ENCODE peak calls at places on chromosomes 3 and 15, in six cellular contexts. S is GM12878, U is uterus, G is IMR-90, D is body of pancreas, H is esophagus squamous epithelium. E is an unnamed sample. For H3K36me3, the result is how much of the 10 kb centered on the place peaks cover.

GRCh38 chr3:48123346-48123745 is 64.9 kb downstream of the CDC25A start:
- DNase-seq in H (no peak), D (no peak), U (no peak), S (no peak), G (no peak), E (no peak)

GRCh38 chr3:11637901-11638668 is 5.6 kb downstream of the VGLL4 start:
- DNase-seq in D (no peak), H (no peak), G (peak), U (no peak), S (no peak), E (no peak)

GRCh38 chr15:52733696-52734255 is 54.6 kb upstream of the ATOSA start:
- DNase-seq in D (no peak), H (no peak), S (no peak), G (no peak), U (no peak), E (no peak)

GRCh38 chr3:100080573-100080972 is 33.7 kb downstream of the FILIP1L start:
- DNase-seq in D (no peak), S (no peak), H (no peak), G (peak), U (no peak), E (no peak)

GRCh38 chr3:57078366-57079220 is 18.1 kb downstream of the SPATA12 start:
- DNase-seq in D (peak), U (peak), H (no peak), S (no peak), G (peak), E (peak)

GRCh38 chr3:60304103-60304502 is 947.1 kb downstream of the FHIT start:
- DNase-seq in S (no peak), U (no peak), D (no peak), G (peak), H (no peak), E (no peak)

GRCh38 chr3:67509471-67510075 is 144.8 kb downstream of the SUCLG2 start:
- DNase-seq in U (no peak), G (peak), S (no peak), H (no peak), D (no peak), E (no peak)

GRCh38 chr3:127574880-127575878 is 15.4 kb downstream of the TPRA1 start:
- DNase-seq in D (peak), S (peak), U (peak), G (peak), H (peak), E (peak)

GRCh38 chr15:74815121-74815933 is 2.7 kb downstream of the LMAN1L start:
- DNase-seq in D (peak), G (no peak), U (no peak), H (no peak), S (no peak), E (no peak)

GRCh38 chr3:23183731-23184130 is 19.4 kb upstream of the UBE2E2 start:
- DNase-seq in U (no peak), S (no peak), D (peak), H (no peak), G (peak), E (no peak)

GRCh38 chr3:68893600-68894239 is 38.6 kb downstream of the TAFA4 start:
- DNase-seq in G (peak), U (no peak), S (no peak), D (no peak), H (no peak), E (no peak)

GRCh38 chr15:52143862-52144261 is 31.3 kb upstream of the BCL2L10 start:
- DNase-seq in S (no peak), G (peak), D (no peak), U (no peak), H (no peak), E (no peak)

GRCh38 chr3:13975686-13976085 is 95.8 kb upstream of the WNT7A start:
- DNase-seq in D (no peak), S (no peak), U (no peak), H (no peak), G (no peak), E (no peak)

GRCh38 chr15:69434679-69435078 is 17.9 kb upstream of the RPLP1 start:
- DNase-seq in U (peak), G (no peak), S (no peak), D (no peak), H (no peak), E (no peak)

GRCh38 chr3:47515864-47516319 is 2.4 kb upstream of the ELP6 start:
- DNase-seq in S (no peak), H (no peak), D (no peak), G (no peak), U (no peak), E (no peak)

GRCh38 chr3:106294121-106294520 is 425.3 kb upstream of the CBLB start:
- DNase-seq in G (no peak), D (no peak), S (no peak), H (no peak), U (no peak), E (no peak)

GRCh38 chr3:156246939-156247725 is 126.8 kb downstream of the KCNAB1 start:
- DNase-seq in U (no peak), S (no peak), D (no peak), H (no peak), G (peak), E (no peak)

GRCh38 chr3:175585898-175586297 is 726.8 kb downstream of the NAALADL2 start:
- DNase-seq in U (no peak), H (no peak), D (no peak), G (peak), S (no peak), E (no peak)

GRCh38 chr15:101059381-101060341 is 140.5 kb downstream of the LRRK1 start:
- DNase-seq in H (no peak), S (no peak), G (no peak), U (no peak), D (no peak), E (no peak)

GRCh38 chr3:152283492-152284381 is 15.0 kb downstream of the MBNL1 start:
- DNase-seq in S (no peak), U (no peak), G (no peak), D (no peak), H (no peak), E (no peak)

GRCh38 chr3:50529996-50530706 is 26.7 kb upstream of the CACNA2D2 start:
- DNase-seq in H (no peak), G (no peak), D (no peak), S (no peak), U (no peak), E (no peak)

GRCh38 chr15:70646169-70646568 is 117.2 kb downstream of the UACA start:
- DNase-seq in H (no peak), U (no peak), G (no peak), S (no peak), D (no peak), E (no peak)

GRCh38 chr15:70087708-70088352 is 9.9 kb downstream of the TLE3 start:
- DNase-seq in G (no peak), D (no peak), S (no peak), U (no peak), H (no peak), E (no peak)

GRCh38 chr3:170869645-170870593 is at the start of gene RPL22L1:
- DNase-seq in S (peak), H (no peak), D (peak), U (peak), G (peak), E (peak)

GRCh38 chr15:63019539-63020109 is 22.9 kb upstream of the TPM1 start:
- DNase-seq in G (peak), D (peak), U (no peak), S (no peak), H (no peak), E (no peak)

GRCh38 chr15:101490408-101490891 is 943 bp upstream of the PCSK6 start:
- DNase-seq in S (no peak), H (no peak), U (no peak), D (no peak), G (no peak), E (no peak)

GRCh38 chr3:135801018-135801417 is 164.5 kb upstream of the PPP2R3A start:
- DNase-seq in S (no peak), H (no peak), D (no peak), U (no peak), G (no peak), E (no peak)

GRCh38 chr3:46065294-46065705 is 38.0 kb upstream of the XCR1 start:
- DNase-seq in S (peak), G (peak), U (no peak), D (no peak), H (no peak), E (peak)

GRCh38 chr15:51647128-51647562 is 24.6 kb upstream of the DMXL2 start:
- DNase-seq in U (no peak), G (peak), H (no peak), S (no peak), D (no peak), E (no peak)

GRCh38 chr3:160434071-160434470 is 15.5 kb downstream of the TRIM59 start:
- DNase-seq in D (no peak), U (no peak), G (peak), H (no peak), S (no peak), E (no peak)

GRCh38 chr3:115113367-115113766 is 33.7 kb downstream of the ZBTB20 start:
- DNase-seq in S (no peak), H (no peak), G (peak), U (no peak), D (no peak), E (no peak)

GRCh38 chr3:17910922-17911321 is 168.5 kb upstream of the TBC1D5 start:
- DNase-seq in U (no peak), S (no peak), G (no peak), H (no peak), D (no peak), E (no peak)

GRCh38 chr3:152961323-152961722 is 126.4 kb downstream of the P2RY1 start:
- DNase-seq in H (no peak), G (peak), S (peak), U (no peak), D (peak), E (no peak)

GRCh38 chr3:186360779-186361178 is 1.3 kb downstream of the DGKG start:
- DNase-seq in H (no peak), D (no peak), U (no peak), G (no peak), S (no peak), E (peak)

GRCh38 chr3:28853830-28854229 is 427.0 kb upstream of the RBMS3 start:
- DNase-seq in U (no peak), G (peak), S (no peak), H (no peak), D (no peak), E (no peak)
- TF ChIP-seq CTCF in U (no peak), G (peak), S (no peak), H (no peak), D (no peak), E (no peak)

GRCh38 chr3:124775776-124776336 is 45.6 kb downstream of the UMPS start:
- DNase-seq in S (no peak), D (no peak), U (no peak), H (no peak), G (no peak), E (no peak)
- H3K36me3 ChIP-seq in S (under half), D (under half), U (under half), H (half or more), G (under half), E (under half)

DNA sequence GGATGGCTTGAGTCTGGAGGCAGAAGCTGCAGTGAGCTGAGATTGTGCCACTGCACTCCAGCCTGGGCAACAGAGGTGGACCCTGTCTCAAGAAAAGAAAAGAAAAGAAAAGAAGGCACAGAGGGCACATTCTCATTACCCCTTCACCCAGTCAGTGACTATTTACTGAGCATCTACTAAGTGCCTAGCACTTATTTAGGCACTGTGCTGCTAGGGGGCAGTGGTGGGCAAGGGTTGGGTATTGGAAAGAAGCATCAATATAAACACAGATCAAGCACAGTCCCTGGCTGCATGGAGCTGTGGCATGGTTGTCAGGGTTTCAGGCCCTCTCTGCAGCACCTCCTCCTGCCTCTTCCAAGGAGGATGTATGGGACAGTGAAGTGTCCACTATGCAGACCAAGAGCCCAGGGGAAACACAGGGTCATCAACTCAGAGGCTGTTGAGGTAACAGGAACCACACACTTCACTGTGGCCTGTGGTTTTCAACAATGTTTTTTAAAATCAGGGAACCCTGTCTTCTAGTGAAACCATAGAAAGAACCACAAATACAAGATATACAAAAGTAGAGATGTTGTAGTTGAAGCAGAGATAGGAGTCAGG is 138.5 kb downstream of the RAB11A start:
- DNase-seq in G (no peak), D (no peak), H (no peak), S (peak), U (no peak), E (no peak)
- TF ChIP-seq CTCF in G (no peak), D (no peak), H (no peak), S (no peak), U (no peak), E (peak)

GRCh38 chr15:22902046-22902445 is 63.6 kb downstream of the NIPA2 start:
- DNase-seq in D (no peak), S (no peak), U (no peak), H (no peak), G (no peak), E (no peak)
- H3K36me3 ChIP-seq in D (under half), S (under half), U (under half), H (half or more), G (half or more), E (under half)

GRCh38 chr3:22170370-22170769 is 419.4 kb upstream of the ZNF385D start:
- DNase-seq in G (no peak), U (no peak), D (no peak), S (no peak), H (no peak), E (no peak)

GRCh38 chr3:22176911-22177310 is 425.9 kb upstream of the ZNF385D start:
- DNase-seq in S (no peak), U (no peak), D (no peak), G (no peak), H (no peak), E (no peak)

GRCh38 chr3:22172964-22173363 is 422.0 kb upstream of the ZNF385D start:
- DNase-seq in G (no peak), U (no peak), D (no peak), H (no peak), S (no peak), E (no peak)

DNA sequence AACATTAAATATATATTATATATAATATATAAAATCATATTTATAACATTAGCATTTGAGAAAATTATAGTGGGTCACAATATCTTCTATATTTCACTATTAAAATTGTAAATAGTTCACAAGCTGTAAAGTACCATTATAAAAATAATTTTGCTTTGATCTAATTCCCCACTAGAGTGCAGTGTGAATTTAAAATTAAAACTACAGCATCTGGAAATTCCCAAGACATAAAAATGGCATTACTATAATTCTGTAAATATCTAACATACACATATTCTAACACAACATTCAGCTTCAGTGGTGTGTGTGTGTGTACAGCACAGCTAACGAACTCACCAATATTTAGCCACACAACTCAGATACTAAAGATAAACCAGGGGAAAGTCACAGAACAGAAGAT is 424.9 kb upstream of the ZNF385D start:
- DNase-seq in U (no peak), S (no peak), H (no peak), D (no peak), G (no peak), E (no peak)
- TF ChIP-seq CTCF in U (no peak), S (no peak), H (peak), D (no peak), G (no peak), E (no peak)

GRCh38 chr15:90084876-90085423 is 17.3 kb downstream of the IDH2 start:
- DNase-seq in H (no peak), U (no peak), G (no peak), S (no peak), D (no peak), E (no peak)

GRCh38 chr15:90090226-90090848 is 11.9 kb downstream of the IDH2 start:
- DNase-seq in G (no peak), S (no peak), H (no peak), U (no peak), D (no peak), E (no peak)

GRCh38 chr15:90085565-90085964 is 16.7 kb downstream of the IDH2 start:
- DNase-seq in S (no peak), U (no peak), H (no peak), D (no peak), G (no peak), E (no peak)

GRCh38 chr15:90086868-90087268 is 15.4 kb downstream of the IDH2 start:
- DNase-seq in G (peak), S (no peak), H (no peak), D (no peak), U (no peak), E (no peak)

GRCh38 chr15:90087454-90088154 is 14.7 kb downstream of the IDH2 start:
- DNase-seq in S (no peak), D (peak), U (no peak), G (peak), H (no peak), E (no peak)
- H3K36me3 ChIP-seq in S (under half), D (under half), U (under half), G (half or more), H (half or more), E (half or more)

GRCh38 chr3:81638480-81638879 is 123.0 kb downstream of the GBE1 start:
- DNase-seq in G (no peak), S (no peak), H (no peak), D (no peak), U (no peak), E (no peak)

GRCh38 chr3:81645248-81645647 is 116.2 kb downstream of the GBE1 start:
- DNase-seq in H (no peak), D (no peak), S (no peak), G (no peak), U (no peak), E (no peak)

DNA sequence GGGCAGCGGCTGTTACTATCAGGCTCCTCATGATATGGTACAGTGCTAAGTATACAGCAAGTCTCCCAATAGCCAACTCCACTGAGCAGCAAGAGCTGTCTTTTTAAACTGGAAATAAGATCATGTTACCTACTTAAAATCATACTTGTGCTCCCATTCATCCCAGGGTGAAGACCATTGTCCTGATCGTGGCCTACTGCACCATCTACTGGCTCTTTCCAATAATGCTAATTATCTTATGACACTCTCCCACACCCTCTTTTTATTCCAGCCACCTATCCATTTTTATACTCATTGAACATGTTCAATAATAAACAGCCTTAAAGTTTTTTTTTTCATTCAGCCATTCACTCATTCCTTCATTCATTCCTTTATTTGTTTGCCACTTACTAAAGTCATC is 117.7 kb downstream of the GBE1 start:
- DNase-seq in U (no peak), G (peak), S (no peak), H (no peak), D (no peak), E (no peak)
- TF ChIP-seq CTCF in U (no peak), G (peak), S (no peak), H (no peak), D (no peak), E (peak)

GRCh38 chr15:60390931-60391501 is 6.8 kb downstream of the ANXA2 start:
- DNase-seq in G (peak), D (no peak), U (no peak), H (peak), S (no peak), E (no peak)

GRCh38 chr15:60391722-60392340 is 6.0 kb downstream of the ANXA2 start:
- DNase-seq in D (no peak), H (no peak), S (no peak), U (no peak), G (no peak), E (no peak)

GRCh38 chr15:60392986-60393811 is 4.6 kb downstream of the ANXA2 start:
- DNase-seq in H (peak), U (peak), S (no peak), D (peak), G (peak), E (no peak)

GRCh38 chr15:60390231-60390630 is 7.6 kb downstream of the ANXA2 start:
- DNase-seq in U (no peak), G (no peak), D (no peak), H (no peak), S (no peak), E (no peak)

DNA sequence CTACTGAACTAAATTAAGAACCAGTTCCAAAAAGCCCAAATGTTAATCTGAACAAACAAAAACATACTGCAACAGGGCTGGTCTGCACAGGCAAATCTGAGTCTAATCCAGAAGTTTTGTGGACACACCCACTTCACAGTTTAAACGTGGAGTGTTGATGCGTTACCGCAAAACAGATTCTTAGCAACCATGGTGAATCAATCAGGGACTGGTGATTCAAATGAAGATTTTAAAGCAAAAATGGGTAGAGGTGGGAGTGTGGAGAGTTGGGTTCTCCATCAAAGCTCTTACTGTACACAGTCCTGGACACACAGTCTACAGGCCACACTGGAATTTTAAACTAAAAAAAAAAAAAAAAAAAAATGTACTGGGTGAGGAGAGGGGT is 5.2 kb downstream of the ANXA2 start:
- DNase-seq in H (no peak), S (no peak), U (no peak), G (peak), D (no peak), E (peak)
- H3K36me3 ChIP-seq in H (under half), S (under half), U (under half), G (under half), D (under half), E (under half)

E was measured in GM06990.